ENCODE peak calls at places on chromosomes 11 and 22, in eight cellular contexts. Y is esophagus squamous epithelium, U is prostate gland, W is testis, Q is endothelial cell of umbilical vein, K is heart left ventricle, N is Peyer's patch, M is NB4. H is an unnamed sample.

GRCh38 chr11:7098235-7098832 is 9.5 kb downstream of the RBMXL2 start:
- DNase-seq in Y (no peak), U (no peak), W (no peak), Q (peak), K (no peak), N (no peak), M (peak), H (no peak)

GRCh38 chr22:19406281-19406811 is 25.2 kb downstream of the HIRA start:
- DNase-seq in Y (no peak), U (no peak), W (no peak), Q (no peak), K (no peak), N (no peak), M (no peak), H (no peak)

GRCh38 chr22:19510919-19511341 is 13.3 kb downstream of the CLDN5 start:
- DNase-seq in Y (no peak), U (no peak), W (no peak), Q (no peak), K (no peak), N (no peak), M (no peak), H (no peak)

GRCh38 chr11:104120493-104121200 is 43.3 kb downstream of the PDGFD start:
- DNase-seq in Y (no peak), U (no peak), W (no peak), Q (peak), K (no peak), N (no peak), M (no peak), H (no peak)

GRCh38 chr22:37157516-37158289 is 8.0 kb upstream of the IL2RB start:
- DNase-seq in Y (no peak), U (no peak), W (no peak), Q (no peak), K (no peak), N (no peak), M (no peak), H (no peak)

GRCh38 chr11:57249384-57250319 is 12.6 kb upstream of the APLNR start:
- DNase-seq in Y (no peak), U (peak), W (peak), Q (peak), K (peak), N (peak), M (peak), H (peak)

GRCh38 chr11:134245434-134245833 is 7.7 kb downstream of the THYN1 start:
- DNase-seq in Y (no peak), U (no peak), W (no peak), Q (no peak), K (no peak), N (no peak), M (no peak), H (no peak)

GRCh38 chr11:131595812-131596211 is 225.4 kb downstream of the NTM start:
- DNase-seq in Y (no peak), U (no peak), W (no peak), Q (no peak), K (no peak), N (no peak), M (no peak), H (no peak)

GRCh38 chr11:83815736-83816135 is 529.6 kb upstream of the CCDC90B start:
- DNase-seq in Y (no peak), U (no peak), W (no peak), Q (peak), K (no peak), N (no peak), M (no peak), H (no peak)

GRCh38 chr11:47466701-47467250 is 17.8 kb upstream of the RAPSN start:
- DNase-seq in Y (no peak), U (no peak), W (peak), Q (peak), K (peak), N (peak), M (no peak), H (peak)

GRCh38 chr11:69866648-69867047 is 47.4 kb upstream of the FGF3 start:
- DNase-seq in Y (no peak), U (no peak), W (no peak), Q (no peak), K (no peak), N (no peak), M (no peak), H (no peak)

GRCh38 chr11:67277231-67277961 is 11.1 kb downstream of the GRK2 start:
- DNase-seq in Y (peak), U (peak), W (peak), Q (peak), K (peak), N (peak), M (peak), H (peak)

GRCh38 chr22:44753189-44754042 is 1.0 kb downstream of the ARHGAP8 start:
- DNase-seq in Y (no peak), U (peak), W (peak), Q (no peak), K (no peak), N (no peak), M (no peak), H (peak)

GRCh38 chr11:76307416-76307815 is 73.5 kb downstream of the THAP12 start:
- DNase-seq in Y (no peak), U (no peak), W (peak), Q (no peak), K (peak), N (no peak), M (no peak), H (no peak)

GRCh38 chr11:122695076-122695620 is 39.6 kb downstream of the UBASH3B start:
- DNase-seq in Y (no peak), U (no peak), W (peak), Q (no peak), K (no peak), N (no peak), M (peak), H (no peak)

GRCh38 chr11:44417756-44418437 is 108.0 kb upstream of the ALX4 start:
- DNase-seq in Y (no peak), U (no peak), W (no peak), Q (no peak), K (no peak), N (no peak), M (no peak), H (no peak)

GRCh38 chr22:39556970-39557811 is 13.4 kb upstream of the CACNA1I start:
- DNase-seq in Y (no peak), U (no peak), W (peak), Q (no peak), K (no peak), N (no peak), M (no peak), H (peak)

GRCh38 chr11:84384637-84385227 is 1098.6 kb upstream of the CCDC90B start:
- DNase-seq in Y (no peak), U (peak), W (peak), Q (peak), K (peak), N (no peak), M (peak), H (peak)

GRCh38 chr22:39150848-39151215 is 1.6 kb downstream of the CBX7 start:
- DNase-seq in Y (no peak), U (no peak), W (no peak), Q (no peak), K (peak), N (no peak), M (no peak), H (no peak)

GRCh38 chr11:84722583-84723108 is 904.5 kb downstream of the DLG2 start:
- DNase-seq in Y (no peak), U (no peak), W (no peak), Q (no peak), K (no peak), N (no peak), M (peak), H (no peak)

GRCh38 chr22:26416670-26417270 is 12.3 kb upstream of the ASPHD2 start:
- DNase-seq in Y (no peak), U (peak), W (no peak), Q (no peak), K (no peak), N (no peak), M (no peak), H (no peak)

GRCh38 chr11:12653729-12654128 is 20.5 kb upstream of the TEAD1 start:
- DNase-seq in Y (no peak), U (no peak), W (no peak), Q (no peak), K (no peak), N (no peak), M (no peak), H (no peak)

GRCh38 chr11:3200388-3201111 is 18.1 kb downstream of the MRGPRG start:
- DNase-seq in Y (no peak), U (no peak), W (no peak), Q (no peak), K (peak), N (peak), M (no peak), H (no peak)

GRCh38 chr11:27718853-27719574 is 18.8 kb upstream of the BDNF start:
- DNase-seq in Y (no peak), U (no peak), W (peak), Q (peak), K (no peak), N (no peak), M (no peak), H (peak)
- TF ChIP-seq POLR2A in Y (no peak), U (no peak), W (no peak), Q (no peak), K (no peak), N (no peak), M (no peak), H (no peak)

GRCh38 chr11:65454696-65455456 is 32.3 kb downstream of the NEAT1 start:
- DNase-seq in Y (no peak), U (peak), W (peak), Q (peak), K (peak), N (peak), M (peak), H (peak)
- TF ChIP-seq POLR2A in Y (no peak), U (peak), W (peak), Q (peak), K (peak), N (peak), M (peak), H (peak)

GRCh38 chr11:78660451-78660850 is 85.8 kb upstream of the NARS2 start:
- DNase-seq in Y (no peak), U (no peak), W (no peak), Q (no peak), K (no peak), N (no peak), M (no peak), H (no peak)

GRCh38 chr11:78659326-78660319 is 85.0 kb upstream of the NARS2 start:
- DNase-seq in Y (no peak), U (peak), W (no peak), Q (no peak), K (no peak), N (no peak), M (no peak), H (peak)

GRCh38 chr11:78666675-78667129 is 92.0 kb upstream of the NARS2 start:
- DNase-seq in Y (no peak), U (no peak), W (no peak), Q (no peak), K (no peak), N (no peak), M (no peak), H (no peak)

GRCh38 chr11:78664606-78665005 is 89.9 kb upstream of the NARS2 start:
- DNase-seq in Y (no peak), U (no peak), W (no peak), Q (no peak), K (no peak), N (no peak), M (no peak), H (no peak)

GRCh38 chr11:78662811-78663210 is 88.1 kb upstream of the NARS2 start:
- DNase-seq in Y (no peak), U (no peak), W (no peak), Q (no peak), K (no peak), N (no peak), M (no peak), H (no peak)
- TF ChIP-seq POLR2A in Y (no peak), U (no peak), W (no peak), Q (no peak), K (no peak), N (no peak), M (no peak), H (no peak)

GRCh38 chr11:32082346-32082986 is 8.4 kb upstream of the RCN1 start:
- DNase-seq in Y (no peak), U (no peak), W (no peak), Q (no peak), K (no peak), N (no peak), M (no peak), H (no peak)
- TF ChIP-seq POLR2A in Y (no peak), U (no peak), W (no peak), Q (no peak), K (no peak), N (no peak), M (no peak), H (no peak)

GRCh38 chr22:46149998-46150549 is at the start of gene PPARA:
- DNase-seq in Y (no peak), U (peak), W (peak), Q (peak), K (peak), N (peak), M (peak), H (peak)

GRCh38 chr22:46148336-46148735 is 2.0 kb upstream of the PPARA start:
- DNase-seq in Y (no peak), U (no peak), W (no peak), Q (no peak), K (no peak), N (peak), M (no peak), H (peak)

GRCh38 chr22:46149493-46149997 is 781 bp upstream of the PPARA start:
- DNase-seq in Y (no peak), U (peak), W (peak), Q (peak), K (peak), N (peak), M (peak), H (peak)

GRCh38 chr22:46148885-46149492 is 1.3 kb upstream of the PPARA start:
- DNase-seq in Y (no peak), U (no peak), W (no peak), Q (no peak), K (no peak), N (no peak), M (peak), H (no peak)

GRCh38 chr22:46150615-46151423 is 493 bp downstream of the PPARA start:
- DNase-seq in Y (no peak), U (peak), W (peak), Q (peak), K (no peak), N (peak), M (peak), H (peak)
- TF ChIP-seq POLR2A in Y (no peak), U (no peak), W (no peak), Q (no peak), K (no peak), N (no peak), M (no peak), H (no peak)

GRCh38 chr11:118530683-118531596 is at the start of gene TMEM25:
- DNase-seq in Y (no peak), U (peak), W (peak), Q (peak), K (peak), N (peak), M (peak), H (peak)
- TF ChIP-seq POLR2A in Y (no peak), U (no peak), W (no peak), Q (peak), K (no peak), N (no peak), M (no peak), H (peak)

DNA sequence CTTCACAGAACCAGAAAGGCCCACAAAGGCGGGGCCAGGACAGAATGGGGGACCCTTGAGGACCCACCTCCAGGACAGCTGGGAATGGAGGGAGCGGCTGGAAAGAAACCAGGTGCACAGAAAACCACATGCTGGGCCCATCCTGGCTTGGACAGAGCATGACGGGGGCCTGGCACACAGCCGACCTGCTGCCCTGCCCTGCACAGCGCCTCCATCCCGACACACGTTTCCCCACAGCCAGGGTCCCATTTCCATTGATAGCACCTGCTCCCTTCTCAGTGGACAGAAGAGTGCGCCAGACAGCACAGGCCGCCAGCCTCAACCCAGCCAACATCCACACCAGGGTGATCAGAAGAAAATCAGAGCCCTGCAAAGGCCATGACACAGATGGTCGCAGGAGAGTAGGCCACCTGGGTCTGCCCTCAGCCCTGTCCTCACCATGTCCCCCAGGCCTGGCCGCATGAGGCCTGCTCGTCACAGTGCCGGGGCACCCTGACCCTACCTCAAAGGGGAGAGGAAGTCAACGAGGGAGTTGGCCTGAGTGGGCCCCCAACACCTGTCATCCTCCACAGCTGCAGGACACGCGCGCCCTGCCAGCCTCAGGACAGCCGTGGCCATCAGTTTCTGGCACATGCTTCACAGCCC is 28.1 kb downstream of the BRD1 start:
- DNase-seq in Y (no peak), U (no peak), W (no peak), Q (no peak), K (no peak), N (no peak), M (no peak), H (no peak)
- TF ChIP-seq POLR2A in Y (no peak), U (no peak), W (no peak), Q (no peak), K (no peak), N (no peak), M (no peak), H (no peak)